ENCODE peak calls at places on chromosomes 7 and 10, in four cellular contexts. G is dorsolateral prefrontal cortex, A is AG09309, X is fibroblast of pulmonary artery. J is an unnamed sample.

GRCh38 chr7:128409435-128410091 is at the start of gene IMPDH1:
- DNase-seq in A (no peak), G (peak), X (peak), J (peak)

GRCh38 chr7:5282464-5283316 is at the start of gene SLC29A4:
- DNase-seq in G (no peak), A (no peak), X (peak), J (no peak)

GRCh38 chr7:82443801-82444219 is 233 bp upstream of the CACNA2D1 start:
- DNase-seq in G (peak), X (peak), A (peak), J (peak)

GRCh38 chr10:23396695-23397094 is 42.2 kb upstream of the OTUD1 start:
- DNase-seq in G (no peak), A (no peak), X (no peak), J (no peak)

GRCh38 chr7:10685040-10685439 is 288.6 kb upstream of the PHF14 start:
- DNase-seq in G (no peak), X (no peak), A (no peak), J (no peak)

GRCh38 chr7:1137517-1138167 is 22.4 kb downstream of the ZFAND2A start:
- DNase-seq in G (peak), A (no peak), X (no peak), J (no peak)

GRCh38 chr7:34734786-34735185 is 76.8 kb downstream of the NPSR1 start:
- DNase-seq in A (no peak), G (no peak), X (no peak), J (no peak)

GRCh38 chr10:77417359-77417758 is 220.2 kb downstream of the KCNMA1 start:
- DNase-seq in G (no peak), X (no peak), A (no peak), J (no peak)

GRCh38 chr7:129825005-129825553 is 127.7 kb downstream of the UBE2H start:
- DNase-seq in A (no peak), G (peak), X (no peak), J (no peak)

GRCh38 chr10:13450078-13450477 is 78.7 kb downstream of the BEND7 start:
- DNase-seq in G (no peak), X (peak), A (peak), J (peak)

GRCh38 chr7:125984795-125985194 is 1055.2 kb upstream of the POT1 start:
- DNase-seq in X (no peak), G (no peak), A (no peak), J (no peak)

GRCh38 chr10:86244296-86244695 is 122.3 kb downstream of the GRID1 start:
- DNase-seq in X (no peak), G (peak), A (no peak), J (no peak)

GRCh38 chr10:77507313-77507712 is 130.3 kb downstream of the KCNMA1 start:
- DNase-seq in A (no peak), X (no peak), G (no peak), J (no peak)

GRCh38 chr10:3781458-3782098 is 3.4 kb downstream of the KLF6 start:
- DNase-seq in A (no peak), G (no peak), X (peak), J (peak)

GRCh38 chr10:55500931-55501559 is 700.0 kb upstream of the PCDH15 start:
- DNase-seq in G (no peak), X (peak), A (no peak), J (peak)

GRCh38 chr10:128938488-128938887 is 528.6 kb upstream of the MGMT start:
- DNase-seq in A (no peak), X (no peak), G (no peak), J (no peak)

GRCh38 chr7:111137296-111138195 is 46.6 kb downstream of the LRRN3 start:
- DNase-seq in A (no peak), X (peak), G (no peak), J (peak)

GRCh38 chr7:158377800-158378623 is 209.6 kb downstream of the PTPRN2 start:
- DNase-seq in G (no peak), X (no peak), A (no peak), J (no peak)

GRCh38 chr10:101227765-101228681 is 1.2 kb downstream of the LBX1 start:
- DNase-seq in A (no peak), X (no peak), G (no peak), J (no peak)

GRCh38 chr10:27513451-27514191 is 9.5 kb downstream of the RAB18 start:
- DNase-seq in A (peak), G (no peak), X (peak), J (peak)

GRCh38 chr7:134750083-134751062 is 29.1 kb upstream of the CALD1 start:
- DNase-seq in G (no peak), X (peak), A (no peak), J (peak)

GRCh38 chr7:17109017-17109416 is 189.4 kb upstream of the AHR start:
- DNase-seq in G (no peak), A (peak), X (peak), J (peak)

GRCh38 chr7:39446546-39446945 is 119.7 kb upstream of the YAE1 start:
- DNase-seq in A (no peak), G (no peak), X (no peak), J (no peak)

GRCh38 chr7:336810-337566 is 47.0 kb downstream of the FOXL3 start:
- DNase-seq in G (no peak), A (no peak), X (no peak), J (no peak)

GRCh38 chr10:47435081-47435480 is 48.8 kb downstream of the ANXA8 start:
- DNase-seq in G (no peak), X (no peak), A (no peak), J (no peak)

GRCh38 chr7:101122933-101123702 is 3.8 kb upstream of the SERPINE1 start:
- DNase-seq in G (no peak), X (no peak), A (no peak), J (no peak)

GRCh38 chr10:114648368-114648767 is 9.7 kb downstream of the ABLIM1 start:
- DNase-seq in G (no peak), X (peak), A (peak), J (peak)

GRCh38 chr7:88401009-88401623 is 94.4 kb upstream of the STEAP4 start:
- DNase-seq in A (no peak), G (no peak), X (peak), J (peak)

GRCh38 chr7:13911920-13912319 is 77.5 kb downstream of the ETV1 start:
- DNase-seq in X (no peak), A (no peak), G (no peak), J (no peak)

GRCh38 chr10:23199768-23200511 is 7.8 kb downstream of the PTF1A start:
- DNase-seq in A (no peak), G (no peak), X (no peak), J (no peak)

GRCh38 chr7:74183653-74184450 is 9.7 kb downstream of the EIF4H start:
- DNase-seq in X (no peak), A (no peak), G (no peak), J (no peak)
- TF ChIP-seq CTCF in X (peak), A (peak), G (no peak), J (peak)

GRCh38 chr10:73812662-73813061 is 1.3 kb upstream of the NDST2 start:
- DNase-seq in X (no peak), A (no peak), G (no peak), J (no peak)

GRCh38 chr10:73808021-73808815 is 3.2 kb downstream of the NDST2 start:
- DNase-seq in X (no peak), G (no peak), A (no peak), J (no peak)

GRCh38 chr10:73809061-73809818 is 2.2 kb downstream of the NDST2 start:
- DNase-seq in X (no peak), A (no peak), G (no peak), J (no peak)

GRCh38 chr10:73810735-73811465 is 498 bp downstream of the NDST2 start:
- DNase-seq in G (peak), A (no peak), X (peak), J (peak)

GRCh38 chr10:73810358-73810734 is 1.1 kb downstream of the NDST2 start:
- DNase-seq in A (peak), X (no peak), G (no peak), J (peak)
- H3K4me3 ChIP-seq in A (peak), X (peak), G (peak), J (peak)

GRCh38 chr7:80732635-80733034 is 94.2 kb downstream of the CD36 start:
- DNase-seq in A (no peak), X (no peak), G (no peak), J (peak)
- TF ChIP-seq CTCF in A (peak), X (peak), G (no peak), J (peak)

DNA sequence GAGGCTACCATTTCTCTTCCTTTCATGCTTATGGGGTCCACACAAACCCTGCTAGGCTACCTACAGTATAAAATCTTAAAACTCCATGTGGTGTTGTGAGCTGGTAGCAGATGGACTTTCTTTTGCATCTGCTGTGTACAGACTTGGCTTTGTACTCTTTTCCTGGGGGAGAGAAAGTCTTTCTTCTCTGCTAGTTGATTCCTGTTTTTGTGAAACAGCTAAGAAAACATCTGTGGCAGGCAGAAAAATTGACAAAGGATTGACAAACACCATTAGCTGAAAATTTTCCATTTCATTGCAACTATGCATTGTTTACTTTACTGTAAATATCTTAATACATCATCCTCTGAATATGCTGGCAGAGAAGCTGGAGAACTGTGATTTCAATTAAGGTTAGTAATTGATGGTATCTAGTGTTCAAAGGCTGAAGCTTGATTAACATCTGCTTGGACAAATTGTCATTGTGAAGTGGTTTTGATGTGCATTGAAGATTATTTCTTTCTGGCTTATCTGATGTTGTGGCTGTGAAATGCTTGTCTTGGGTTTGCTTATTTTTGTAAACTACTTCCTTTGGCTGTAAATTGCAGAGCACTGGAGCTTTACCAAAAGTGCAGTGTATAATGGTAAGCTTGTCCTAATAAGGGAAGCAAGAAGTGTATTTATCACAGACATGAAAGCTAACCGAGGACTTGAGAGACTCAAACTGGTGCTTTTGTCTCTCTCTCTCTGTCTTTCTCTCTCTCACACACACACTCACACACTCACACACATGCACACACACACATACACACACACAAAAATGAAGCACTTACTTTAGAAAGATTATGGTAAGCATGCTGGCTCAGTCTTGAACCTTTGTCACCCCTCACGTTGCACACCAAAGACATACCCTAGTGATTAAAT is at the start of gene FOXP2:
- DNase-seq in G (no peak), X (peak), A (no peak), J (peak)
- H3K4me3 ChIP-seq in G (peak), X (peak), A (peak), J (peak)

DNA sequence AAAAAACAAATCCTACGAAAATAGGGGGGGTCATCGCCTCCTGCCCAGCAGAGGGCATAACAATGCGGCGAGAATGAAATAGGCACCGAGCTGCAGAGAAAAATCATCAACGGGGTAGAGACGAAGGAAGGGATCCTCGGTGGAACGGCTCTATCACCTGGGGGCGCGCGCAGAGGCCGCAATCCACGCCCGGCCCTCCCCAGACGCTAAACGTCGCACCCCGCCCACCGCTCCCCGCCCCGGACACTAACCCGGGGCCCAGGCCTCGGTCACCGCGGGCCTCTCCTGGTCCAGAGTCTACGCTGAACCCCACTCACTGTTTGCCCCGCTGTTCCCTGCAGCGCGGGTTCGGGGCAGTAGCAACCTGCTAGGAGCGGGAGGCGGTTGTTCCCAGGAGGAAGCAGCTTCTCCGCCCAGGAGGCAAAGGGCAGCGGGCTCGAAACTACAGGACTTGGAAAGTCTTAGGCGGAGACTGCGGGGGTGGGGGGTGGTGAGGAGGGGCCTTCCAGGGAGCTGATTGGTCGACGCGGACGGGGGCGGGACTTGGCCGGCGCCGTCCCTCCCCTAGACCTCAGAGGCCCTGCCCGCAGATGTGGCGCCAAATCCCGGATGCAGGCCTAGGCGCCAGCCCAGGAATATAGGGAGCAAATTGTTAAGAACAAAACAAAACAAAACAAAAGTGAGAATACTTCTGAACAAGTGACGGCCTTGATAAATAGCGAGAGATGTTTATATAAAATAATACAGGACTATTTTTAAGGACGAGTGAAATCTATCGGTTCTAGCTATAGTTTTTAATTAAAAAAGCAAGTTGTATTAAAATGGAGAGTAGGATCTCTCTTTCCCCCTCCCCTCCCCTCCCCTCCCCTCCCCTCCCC is at the start of gene TCAF1:
- DNase-seq in A (peak), X (peak), G (peak), J (peak)
- TF ChIP-seq CTCF in A (peak), X (peak), G (peak), J (peak)

GRCh38 chr7:91942312-91942711 is 1.6 kb downstream of the AKAP9 start:
- DNase-seq in G (no peak), A (no peak), X (no peak), J (no peak)
- H3K4me3 ChIP-seq in G (peak), A (no peak), X (peak), J (peak)

GRCh38 chr10:79108728-79109127 is 40.0 kb downstream of the ZMIZ1 start:
- DNase-seq in X (no peak), A (no peak), G (no peak), J (no peak)
- TF ChIP-seq CTCF in X (no peak), A (no peak), G (no peak), J (no peak)

GRCh38 chr10:106487726-106488125 is 676.8 kb downstream of the SORCS1 start:
- DNase-seq in X (no peak), G (no peak), A (no peak), J (no peak)

GRCh38 chr10:106495931-106496330 is 668.6 kb downstream of the SORCS1 start:
- DNase-seq in X (no peak), A (no peak), G (no peak), J (no peak)

GRCh38 chr10:106498675-106499074 is 665.8 kb downstream of the SORCS1 start:
- DNase-seq in X (no peak), G (no peak), A (no peak), J (no peak)

DNA sequence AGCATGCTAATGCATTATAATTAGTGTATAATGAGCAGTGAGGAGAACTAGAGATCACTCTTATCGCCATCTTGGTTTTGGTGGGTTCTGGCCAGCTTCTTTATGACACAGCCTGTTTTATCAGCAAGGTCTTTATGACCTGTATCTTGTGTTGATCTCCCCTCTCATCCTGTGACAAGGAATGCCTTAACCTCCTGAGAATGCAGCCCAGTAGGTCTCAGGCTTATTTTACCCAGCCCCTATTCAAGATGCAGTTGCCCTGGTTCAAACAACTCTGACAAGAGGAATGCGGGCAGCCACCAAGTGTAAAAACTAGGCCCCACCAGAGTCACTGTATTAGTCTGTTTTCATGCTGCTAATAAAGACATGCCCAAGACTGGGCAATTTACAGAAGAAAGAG is 671.3 kb downstream of the SORCS1 start:
- DNase-seq in A (no peak), X (no peak), G (no peak), J (no peak)
- H3K4me3 ChIP-seq in A (no peak), X (no peak), G (no peak), J (no peak)